ENCODE peak calls at places on chromosomes 7 and 10, in four cellular contexts. Z is cardiac muscle cell, R is cardiac fibroblast, C is SK-N-SH. Y is an unnamed sample.
A peak's percentile ranks its signal among the peaks of the same experiment; 100 is the strongest.

GRCh38 chr7:816751-817671 is 15.3 kb upstream of the SUN1 start:
- DNase-seq in Z (peak; percentile 43), R (no peak), C (no peak), Y (peak; percentile 49)

GRCh38 chr10:131760416-131761166 is 140.2 kb upstream of the PPP2R2D start:
- DNase-seq in Z (no peak), R (no peak), C (no peak), Y (no peak)

GRCh38 chr7:144830811-144831210 is 5.0 kb downstream of the TPK1 start:
- DNase-seq in Z (no peak), R (peak; percentile 52), C (no peak), Y (no peak)

GRCh38 chr10:22599048-22599561 is 115.3 kb downstream of the PIP4K2A start:
- DNase-seq in Z (no peak), R (peak; percentile 73), C (no peak), Y (peak; percentile 75)

GRCh38 chr10:62626817-62627216 is 177.7 kb upstream of the ADO start:
- DNase-seq in Z (no peak), R (peak; percentile 56), C (no peak), Y (no peak)

GRCh38 chr10:6957851-6958250 is 377.8 kb upstream of the PRKCQ start:
- DNase-seq in Z (no peak), R (no peak), C (no peak), Y (no peak)

GRCh38 chr10:32005050-32005449 is 51.2 kb downstream of the KIF5B start:
- DNase-seq in Z (peak; percentile 56), R (peak; percentile 65), C (peak; percentile 38), Y (peak; percentile 50)

GRCh38 chr7:50659329-50659965 is 94.2 kb upstream of the DDC start:
- DNase-seq in Z (no peak), R (no peak), C (no peak), Y (no peak)

GRCh38 chr7:112898432-112899290 is 108.5 kb upstream of the TMEM168 start:
- DNase-seq in Z (peak; percentile 62), R (peak; percentile 85), C (peak; percentile 70), Y (peak; percentile 45)

GRCh38 chr10:21368022-21368582 is 157.4 kb downstream of the SKIDA1 start:
- DNase-seq in Z (no peak), R (no peak), C (no peak), Y (no peak)

GRCh38 chr10:87640043-87640442 is 19.6 kb upstream of the PAPSS2 start:
- DNase-seq in Z (no peak), R (peak; percentile 25), C (no peak), Y (no peak)

GRCh38 chr10:35640474-35640873 is 1.6 kb downstream of the FZD8 start:
- DNase-seq in Z (peak; percentile 87), R (peak; percentile 81), C (peak; percentile 92), Y (no peak)

GRCh38 chr10:133528845-133529575 is 1.8 kb downstream of the CYP2E1 start:
- DNase-seq in Z (no peak), R (no peak), C (peak; percentile 54), Y (no peak)

GRCh38 chr10:61594430-61594829 is 68.3 kb upstream of the CABCOCO1 start:
- DNase-seq in Z (no peak), R (no peak), C (no peak), Y (no peak)

GRCh38 chr7:28729685-28730084 is 228.4 kb downstream of the TRIL start:
- DNase-seq in Z (no peak), R (peak; percentile 28), C (no peak), Y (no peak)

GRCh38 chr7:28733035-28733434 is 225.1 kb downstream of the TRIL start:
- DNase-seq in Z (no peak), R (no peak), C (no peak), Y (no peak)

GRCh38 chr7:28732037-28732869 is 225.9 kb downstream of the TRIL start:
- DNase-seq in Z (no peak), R (peak; percentile 65), C (no peak), Y (no peak)

GRCh38 chr7:28729276-28729675 is 228.9 kb downstream of the TRIL start:
- DNase-seq in Z (no peak), R (no peak), C (no peak), Y (no peak)

GRCh38 chr7:28731092-28731491 is 227.0 kb downstream of the TRIL start:
- DNase-seq in Z (no peak), R (no peak), C (no peak), Y (no peak)
- TF ChIP-seq CTCF in Z (no peak), R (no peak), C (no peak), Y (no peak)

GRCh38 chr10:29237786-29238185 is 51.1 kb upstream of the LYZL1 start:
- DNase-seq in Z (peak; percentile 67), R (no peak), C (no peak), Y (no peak)

GRCh38 chr10:29238531-29239080 is 50.3 kb upstream of the LYZL1 start:
- DNase-seq in Z (no peak), R (no peak), C (no peak), Y (no peak)

GRCh38 chr10:29241925-29242324 is 46.9 kb upstream of the LYZL1 start:
- DNase-seq in Z (no peak), R (no peak), C (no peak), Y (no peak)

GRCh38 chr10:29240991-29241660 is 47.7 kb upstream of the LYZL1 start:
- DNase-seq in Z (no peak), R (no peak), C (peak; percentile 31), Y (no peak)

DNA sequence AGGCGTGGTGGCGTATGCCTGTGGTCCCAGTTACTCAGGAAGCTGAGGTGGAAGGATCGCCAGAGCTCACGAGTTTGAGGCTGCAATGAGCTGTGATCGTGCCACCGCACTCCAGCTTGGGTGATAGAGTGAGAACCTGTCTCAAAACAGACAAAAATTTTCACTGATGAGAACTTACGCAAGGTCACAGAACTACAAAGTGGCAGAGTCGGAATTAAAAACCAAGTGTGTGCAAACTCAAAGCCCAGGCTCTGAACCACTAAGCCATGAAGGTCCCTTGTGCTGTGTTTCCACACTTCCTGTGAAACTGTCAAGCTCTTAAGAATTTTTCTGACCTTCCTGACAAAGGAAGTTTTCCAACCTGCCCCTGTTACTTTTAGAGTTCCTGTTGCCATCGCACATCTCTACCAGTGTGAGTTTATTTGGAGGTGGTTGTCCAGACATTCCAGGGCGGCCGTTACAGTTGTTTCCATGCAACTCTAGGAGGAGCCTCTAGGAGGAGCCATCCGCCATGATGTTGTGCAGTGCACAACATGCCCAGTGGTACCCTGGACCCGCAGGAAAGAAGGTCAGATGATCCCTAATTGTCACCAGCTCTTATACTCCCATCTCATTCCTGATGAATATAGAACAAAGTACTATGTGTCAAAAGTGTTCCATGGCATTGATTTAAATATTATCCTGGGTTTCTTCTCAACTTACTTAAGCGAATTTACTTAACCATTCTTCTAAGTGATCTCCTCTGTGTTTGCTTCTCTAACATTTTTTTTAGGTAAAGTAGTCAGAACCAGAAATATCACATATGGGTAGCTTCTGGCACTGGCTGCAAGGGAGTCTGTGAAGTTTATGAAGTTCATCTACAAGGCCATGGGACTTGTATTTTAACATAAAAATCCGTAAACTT is 49.0 kb upstream of the LYZL1 start:
- DNase-seq in Z (peak; percentile 51), R (peak; percentile 39), C (peak; percentile 52), Y (no peak)
- H3K4me3 ChIP-seq in Z (no peak overlapping the region), R (no peak overlapping the region), C (no peak overlapping the region), Y (no peak overlapping the region)

DNA sequence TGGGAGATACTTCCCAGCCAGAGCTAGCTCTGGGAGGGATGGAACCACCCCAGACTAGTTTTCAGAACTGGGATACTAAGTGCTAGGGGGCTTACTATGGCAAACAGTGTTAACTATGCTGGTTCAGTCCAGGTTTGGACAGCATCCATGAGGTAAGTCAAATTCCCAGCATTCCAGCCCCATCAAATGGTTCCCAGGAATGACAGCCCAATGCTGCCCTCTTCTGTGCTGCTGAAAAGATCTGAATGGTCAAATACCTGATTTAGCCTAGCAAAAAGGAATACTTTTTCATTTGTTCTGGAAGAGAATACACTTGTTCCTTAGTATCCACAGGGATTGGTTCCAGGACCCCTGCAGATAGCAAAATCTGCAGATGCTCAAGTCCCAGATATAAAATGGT is 141.8 kb upstream of the CCDC6 start:
- DNase-seq in Z (peak; percentile 66), R (peak; percentile 43), C (peak; percentile 6), Y (peak; percentile 51)
- TF ChIP-seq CTCF in Z (peak; percentile 35), R (peak; percentile 26), C (peak; percentile 47), Y (peak; percentile 78)

GRCh38 chr10:123132576-123133477 is 2.9 kb upstream of the HMX3 start:
- DNase-seq in Z (peak; percentile 93), R (peak; percentile 88), C (peak; percentile 89), Y (peak; percentile 65)

GRCh38 chr10:123135415-123136141 is at the start of gene HMX3:
- DNase-seq in Z (no peak), R (peak; percentile 51), C (peak; percentile 57), Y (no peak)

GRCh38 chr10:123134915-123135414 is 805 bp upstream of the HMX3 start:
- DNase-seq in Z (no peak), R (no peak), C (peak; percentile 59), Y (no peak)

GRCh38 chr10:123133511-123133910 is 2.3 kb upstream of the HMX3 start:
- DNase-seq in Z (no peak), R (no peak), C (no peak), Y (no peak)

DNA sequence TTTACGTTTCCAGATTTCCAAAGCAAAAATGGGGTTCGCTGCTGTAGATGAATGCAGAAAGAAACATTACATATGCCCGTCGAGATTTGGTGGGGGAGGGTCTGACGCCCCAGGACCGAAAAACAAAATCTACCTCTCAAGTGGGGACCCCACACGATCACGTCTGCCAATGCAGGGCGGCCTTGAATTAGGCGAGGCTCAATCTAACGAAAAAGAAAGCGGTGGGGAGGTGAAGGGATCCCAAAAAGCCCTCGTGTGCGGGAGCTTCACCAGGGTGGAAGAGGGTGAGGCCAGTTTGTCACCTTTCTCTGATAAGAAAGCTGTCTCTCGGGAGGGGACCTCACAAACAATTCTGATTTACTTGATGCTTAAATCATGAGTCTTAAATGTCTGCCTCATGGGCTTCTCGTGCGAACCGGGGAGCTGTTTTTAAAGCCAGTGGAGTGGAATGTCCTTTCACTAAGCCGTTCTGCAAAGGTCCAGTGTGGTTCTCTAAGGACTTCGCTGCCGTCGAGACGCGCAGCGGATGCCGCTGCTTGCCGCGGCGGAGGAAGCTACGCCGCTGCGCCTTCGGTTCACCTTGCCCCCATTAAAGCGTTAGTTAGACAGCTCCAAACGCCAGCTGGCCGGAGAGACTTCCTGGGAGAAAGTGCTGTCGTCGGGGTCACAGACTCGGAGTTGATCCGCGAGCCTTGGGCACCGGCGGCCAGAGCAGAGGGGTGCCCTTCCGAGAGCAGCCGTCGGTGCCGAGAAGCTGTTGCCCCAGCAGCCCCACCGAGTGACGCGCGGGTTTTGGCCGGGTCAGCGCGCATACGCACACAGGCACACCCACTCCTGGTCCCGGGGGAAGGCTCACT is 1.5 kb upstream of the HMX3 start:
- DNase-seq in Z (no peak), R (peak; percentile 27), C (no peak), Y (no peak)
- H3K4me3 ChIP-seq in Z (no peak overlapping the region), R (no peak overlapping the region), C (no peak overlapping the region), Y (no peak overlapping the region)

DNA sequence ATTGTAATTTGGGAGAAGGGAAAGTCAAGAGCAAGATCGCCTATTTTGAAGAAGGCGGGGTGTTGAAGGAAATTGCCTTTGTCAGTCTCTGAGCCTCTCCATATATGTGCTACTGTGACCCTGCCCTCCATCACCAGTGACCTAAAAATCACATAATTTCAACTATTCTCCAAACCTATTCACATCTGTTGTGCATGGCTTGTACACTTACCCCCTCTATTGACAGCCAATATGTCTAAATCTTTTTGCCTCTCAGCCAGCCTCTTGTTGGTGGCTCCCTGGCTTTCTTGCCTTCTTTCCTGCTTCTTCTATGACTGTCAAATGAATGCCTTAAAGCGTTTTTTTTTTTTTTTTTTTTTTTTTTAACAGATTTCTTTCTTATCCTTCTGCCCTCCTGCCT is 295.6 kb downstream of the AUTS2 start:
- DNase-seq in Z (no peak), R (peak; percentile 18), C (peak; percentile 51), Y (no peak)
- TF ChIP-seq CTCF in Z (peak; percentile 40), R (peak; percentile 25), C (peak; percentile 64), Y (peak; percentile 40)